ENCODE peak calls at places on chromosomes 16 and 17, in five cellular contexts. W is K562, R is Panc1, I is spleen, G is vagina. P is an unnamed sample.

GRCh38 chr17:75011788-75012319 is 616 bp upstream of the MRPL58 start:
- DNase-seq in W (peak; percentile 5), R (no peak), I (no peak), G (no peak), P (peak; percentile 45)

GRCh38 chr16:48172682-48173081 is 16.9 kb upstream of the ABCC12 start:
- DNase-seq in W (no peak), R (no peak), I (no peak), G (no peak), P (no peak)

GRCh38 chr16:12532871-12533610 is 270.6 kb downstream of the CPPED1 start:
- DNase-seq in W (no peak), R (no peak), I (no peak), G (no peak), P (no peak)

GRCh38 chr16:80527297-80527696 is 13.5 kb upstream of the DYNLRB2 start:
- DNase-seq in W (no peak), R (no peak), I (peak; percentile 76), G (no peak), P (peak; percentile 28)

GRCh38 chr17:59804910-59805381 is 87.8 kb downstream of the TUBD1 start:
- DNase-seq in W (no peak), R (no peak), I (no peak), G (no peak), P (no peak)

GRCh38 chr16:77599793-77600415 is 122.4 kb upstream of the NUDT7 start:
- DNase-seq in W (peak; percentile 22), R (no peak), I (no peak), G (no peak), P (no peak)

GRCh38 chr17:77748436-77748835 is 210.1 kb upstream of the TNRC6C start:
- DNase-seq in W (no peak), R (no peak), I (peak; percentile 52), G (no peak), P (no peak)

GRCh38 chr17:9837551-9838471 is 12.1 kb downstream of the GLP2R start:
- DNase-seq in W (no peak), R (no peak), I (no peak), G (peak; percentile 31), P (no peak)

GRCh38 chr16:12293017-12293618 is 316.6 kb downstream of the SNX29 start:
- DNase-seq in W (peak; percentile 39), R (no peak), I (no peak), G (no peak), P (no peak)

GRCh38 chr16:53091508-53092211 is 36.9 kb downstream of the CHD9 start:
- DNase-seq in W (no peak), R (no peak), I (no peak), G (no peak), P (peak; percentile 7)

GRCh38 chr16:58614212-58614611 is 15.4 kb downstream of the CNOT1 start:
- DNase-seq in W (no peak), R (no peak), I (no peak), G (no peak), P (no peak)

GRCh38 chr17:17818088-17818526 is 18.7 kb downstream of the SREBF1 start:
- DNase-seq in W (peak; percentile 68), R (no peak), I (no peak), G (no peak), P (peak; percentile 38)

GRCh38 chr17:40832840-40833239 is 10.4 kb upstream of the KRT10 start:
- DNase-seq in W (no peak), R (no peak), I (no peak), G (no peak), P (no peak)

GRCh38 chr17:40958086-40958953 is 8.4 kb downstream of the KRT39 start:
- DNase-seq in W (no peak), R (no peak), I (no peak), G (no peak), P (no peak)

GRCh38 chr17:27793168-27793905 is 7.0 kb downstream of the NOS2 start:
- DNase-seq in W (peak; percentile 68), R (no peak), I (no peak), G (no peak), P (peak; percentile 88)

GRCh38 chr17:6147054-6147453 is 76.9 kb downstream of the WSCD1 start:
- DNase-seq in W (no peak), R (no peak), I (no peak), G (no peak), P (no peak)

GRCh38 chr17:43976956-43977837 is 23.5 kb upstream of the PYY start:
- DNase-seq in W (no peak), R (no peak), I (no peak), G (no peak), P (no peak)

GRCh38 chr17:77439382-77440013 is 298.7 kb downstream of the SEC14L1 start:
- DNase-seq in W (no peak), R (no peak), I (no peak), G (no peak), P (no peak)

GRCh38 chr16:278863-279366 is 1.5 kb upstream of the ARHGDIG start:
- DNase-seq in W (no peak), R (peak; percentile 7), I (no peak), G (no peak), P (peak; percentile 38)

GRCh38 chr17:28875856-28876564 is 21.2 kb downstream of the ERAL1 start:
- DNase-seq in W (no peak), R (no peak), I (no peak), G (no peak), P (no peak)

GRCh38 chr17:45190503-45191282 is 29.0 kb downstream of the HEXIM2 start:
- DNase-seq in W (peak; percentile 3), R (no peak), I (no peak), G (no peak), P (no peak)

GRCh38 chr16:927406-927805 is 43.4 kb downstream of the LMF1 start:
- DNase-seq in W (no peak), R (no peak), I (peak; percentile 41), G (no peak), P (no peak)

GRCh38 chr17:40061532-40062038 is 1.2 kb upstream of the THRA start:
- DNase-seq in W (no peak), R (no peak), I (peak; percentile 56), G (no peak), P (peak; percentile 37)

GRCh38 chr17:6420173-6420641 is 14.7 kb downstream of the AIPL1 start:
- DNase-seq in W (peak; percentile 10), R (no peak), I (no peak), G (no peak), P (no peak)

GRCh38 chr16:10752843-10753523 is 9.3 kb downstream of the NUBP1 start:
- DNase-seq in W (no peak), R (no peak), I (peak; percentile 84), G (no peak), P (no peak)

GRCh38 chr16:79370736-79371135 is 229.8 kb downstream of the MAF start:
- DNase-seq in W (no peak), R (no peak), I (no peak), G (no peak), P (no peak)
- TF ChIP-seq POLR2AphosphoS5 in W (no peak), R (no peak), I (no peak), G (no peak), P (no peak)

GRCh38 chr17:81306491-81306890 is 11.4 kb upstream of the SLC38A10 start:
- DNase-seq in W (no peak), R (no peak), I (no peak), G (no peak), P (no peak)

GRCh38 chr17:81309140-81309858 is 14.2 kb upstream of the SLC38A10 start:
- DNase-seq in W (peak; percentile 94), R (no peak), I (peak; percentile 93), G (no peak), P (peak; percentile 97)

GRCh38 chr17:81306898-81307510 is 11.9 kb upstream of the SLC38A10 start:
- DNase-seq in W (no peak), R (no peak), I (no peak), G (no peak), P (no peak)

GRCh38 chr17:81308161-81308560 is 13.1 kb upstream of the SLC38A10 start:
- DNase-seq in W (no peak), R (no peak), I (no peak), G (no peak), P (no peak)

DNA sequence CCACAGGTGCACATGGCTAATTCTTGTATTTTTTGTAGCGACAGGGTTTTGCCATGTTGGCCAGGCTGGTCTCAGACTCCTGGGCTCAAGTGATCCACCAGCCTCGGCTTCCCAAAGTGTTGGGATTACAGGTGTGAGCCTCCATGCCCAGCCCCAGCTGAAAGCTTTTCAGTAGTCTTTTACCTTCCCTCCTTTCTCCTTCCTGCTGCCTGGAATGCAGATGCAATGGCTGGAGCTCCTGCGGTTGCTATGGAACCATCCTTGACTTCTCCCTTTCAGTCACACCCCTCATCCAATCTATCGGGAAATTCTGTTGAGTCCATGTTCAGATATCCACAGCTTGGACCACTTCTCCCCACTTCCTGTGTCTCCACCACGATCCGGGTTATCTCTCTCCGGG is 12.5 kb upstream of the SLC38A10 start:
- DNase-seq in W (no peak), R (no peak), I (no peak), G (no peak), P (no peak)
- TF ChIP-seq POLR2AphosphoS5 in W (no peak), R (no peak), I (no peak), G (no peak), P (no peak)

GRCh38 chr16:75626806-75627205 is 3.7 kb upstream of the ADAT1 start:
- DNase-seq in W (no peak), R (no peak), I (no peak), G (no peak), P (no peak)
- TF ChIP-seq POLR2AphosphoS5 in W (no peak), R (no peak), I (no peak), G (no peak), P (no peak)

GRCh38 chr17:66673668-66674276 is 161.1 kb upstream of the CACNG5 start:
- DNase-seq in W (no peak), R (no peak), I (no peak), G (no peak), P (no peak)
- TF ChIP-seq POLR2AphosphoS5 in W (no peak), R (no peak), I (no peak), G (peak; percentile 53), P (no peak)

GRCh38 chr17:73998246-73999220 is 204.9 kb upstream of the RPL38 start:
- DNase-seq in W (peak; percentile 82), R (peak; percentile 25), I (peak; percentile 85), G (no peak), P (peak; percentile 63)
- TF ChIP-seq POLR2AphosphoS5 in W (no peak), R (no peak), I (no peak), G (no peak), P (no peak)

DNA sequence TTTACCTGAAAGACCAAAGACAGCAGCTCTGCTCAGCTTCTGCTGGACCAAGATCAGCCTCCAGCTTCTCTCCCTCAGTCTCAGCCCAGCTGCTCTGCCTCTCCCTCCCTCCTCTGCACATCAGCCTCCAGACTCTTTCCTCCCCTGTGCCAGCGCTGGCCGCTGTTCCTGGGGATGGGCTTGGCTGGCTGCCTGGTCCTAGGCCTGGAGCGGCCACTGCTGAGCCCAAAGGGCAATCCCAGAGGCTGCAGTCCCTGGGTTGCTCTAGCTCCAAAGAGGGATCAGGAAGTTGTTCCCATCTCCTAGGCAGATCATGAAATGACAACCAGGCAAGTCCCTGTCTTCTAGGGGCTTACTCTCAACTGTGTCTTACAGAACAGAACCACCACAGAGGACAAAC is 31.3 kb downstream of the DCUN1D3 start:
- DNase-seq in W (no peak), R (no peak), I (no peak), G (no peak), P (peak; percentile 90)
- TF ChIP-seq POLR2AphosphoS5 in W (no peak), R (no peak), I (peak; percentile 73), G (peak; percentile 12), P (no peak)

GRCh38 chr17:50274142-50274944 is at the start of gene TMEM92:
- DNase-seq in W (peak; percentile 86), R (no peak), I (peak; percentile 75), G (no peak), P (peak; percentile 89)
- TF ChIP-seq POLR2AphosphoS5 in W (no peak), R (no peak), I (no peak), G (no peak), P (peak; percentile 34)

P was measured in upper lobe of left lung.